ENCODE peak calls at places on chromosome 13, in eight cellular contexts. K, U, F, O, A, Q, P and N are unnamed samples.

GRCh38 chr13:35771898-35772297 is 295.4 kb upstream of the MAB21L1 start:
- DNase-seq in A (peak), F (no peak), K (no peak), Q (no peak), O (no peak), U (no peak), P (peak), N (no peak)

GRCh38 chr13:75587679-75588078 is 38.1 kb downstream of the UCHL3 start:
- DNase-seq in F (no peak), Q (no peak), O (no peak), A (no peak), P (no peak), K (no peak), U (no peak), N (no peak)

GRCh38 chr13:47027797-47028437 is 131.1 kb upstream of the HTR2A start:
- DNase-seq in K (no peak), O (no peak), Q (no peak), A (no peak), P (no peak), F (no peak), U (no peak), N (no peak)

GRCh38 chr13:87274209-87274819 is 396.9 kb upstream of the SLITRK5 start:
- DNase-seq in U (no peak), A (peak), K (peak), P (peak), Q (peak), O (no peak), F (peak), N (peak)

GRCh38 chr13:47148543-47148942 is 251.7 kb upstream of the HTR2A start:
- DNase-seq in U (no peak), Q (no peak), A (no peak), O (no peak), F (no peak), P (peak), K (no peak), N (no peak)

GRCh38 chr13:93226623-93227279 is at the start of gene GPC6:
- DNase-seq in U (no peak), Q (peak), F (peak), A (peak), K (no peak), O (no peak), P (peak), N (peak)

GRCh38 chr13:112193463-112194166 is 126.7 kb downstream of the SOX1 start:
- DNase-seq in U (no peak), K (no peak), O (no peak), Q (no peak), P (no peak), A (no peak), F (no peak), N (no peak)

GRCh38 chr13:23443878-23444277 is 10.4 kb upstream of the SACS start:
- DNase-seq in P (no peak), A (no peak), Q (no peak), U (no peak), O (no peak), K (no peak), F (no peak), N (no peak)

GRCh38 chr13:76894401-76895110 is 8.4 kb upstream of the KCTD12 start:
- DNase-seq in A (no peak), K (peak), F (no peak), O (no peak), P (no peak), U (no peak), Q (no peak), N (no peak)